ENCODE peak calls at places on chromosomes 1 and 21, in six cellular contexts. One of them, this sample, is unnamed.
A peak's percentile ranks its signal among the peaks of the same experiment; 100 is the strongest.

GRCh38 chr1:35807614-35808375 is at the start of gene AGO4:
- DNase-seq in neural progenitor cell: peak; percentile 92
- DNase-seq in CD8-positive, alpha-beta T cell: peak; percentile 22
- DNase-seq in uterus: peak; percentile 41
- DNase-seq in A673: peak; percentile 49
- DNase-seq in keratinocyte: no peak
- DNase-seq in this sample: peak; percentile 89

GRCh38 chr1:89525169-89525855 is 683 bp downstream of the LRRC8B start:
- DNase-seq in A673: peak; percentile 76
- DNase-seq in CD8-positive, alpha-beta T cell: peak; percentile 16
- DNase-seq in uterus: peak; percentile 20
- DNase-seq in keratinocyte: no peak
- DNase-seq in neural progenitor cell: peak; percentile 54
- DNase-seq in this sample: peak; percentile 67

GRCh38 chr1:175270361-175270760 is 77.8 kb upstream of the KIAA0040 start:
- DNase-seq in A673: no peak
- DNase-seq in uterus: no peak
- DNase-seq in keratinocyte: no peak
- DNase-seq in CD8-positive, alpha-beta T cell: no peak
- DNase-seq in neural progenitor cell: no peak
- DNase-seq in this sample: no peak

GRCh38 chr1:67771776-67772175 is 61.5 kb downstream of the GNG12 start:
- DNase-seq in neural progenitor cell: no peak
- DNase-seq in A673: peak; percentile 34
- DNase-seq in keratinocyte: no peak
- DNase-seq in uterus: no peak
- DNase-seq in CD8-positive, alpha-beta T cell: no peak
- DNase-seq in this sample: no peak

GRCh38 chr1:14844359-14844758 is 245.9 kb downstream of the KAZN start:
- DNase-seq in neural progenitor cell: no peak
- DNase-seq in A673: no peak
- DNase-seq in uterus: no peak
- DNase-seq in keratinocyte: no peak
- DNase-seq in CD8-positive, alpha-beta T cell: no peak
- DNase-seq in this sample: no peak

GRCh38 chr1:119008483-119009299 is 20.5 kb upstream of the TBX15 start:
- DNase-seq in keratinocyte: no peak
- DNase-seq in neural progenitor cell: peak; percentile 58
- DNase-seq in uterus: no peak
- DNase-seq in A673: peak; percentile 71
- DNase-seq in CD8-positive, alpha-beta T cell: no peak
- DNase-seq in this sample: no peak

GRCh38 chr1:104919188-104919587 is 1169.5 kb downstream of the AMY1C start:
- DNase-seq in A673: no peak
- DNase-seq in neural progenitor cell: no peak
- DNase-seq in keratinocyte: no peak
- DNase-seq in uterus: no peak
- DNase-seq in CD8-positive, alpha-beta T cell: no peak
- DNase-seq in this sample: no peak

GRCh38 chr1:18651727-18652126 is 21.1 kb downstream of the PAX7 start:
- DNase-seq in keratinocyte: no peak
- DNase-seq in neural progenitor cell: peak; percentile 69
- DNase-seq in uterus: no peak
- DNase-seq in CD8-positive, alpha-beta T cell: no peak
- DNase-seq in A673: no peak
- DNase-seq in this sample: no peak

GRCh38 chr1:19559641-19560040 is 74.3 kb upstream of the CAPZB start:
- DNase-seq in neural progenitor cell: no peak
- DNase-seq in uterus: no peak
- DNase-seq in CD8-positive, alpha-beta T cell: no peak
- DNase-seq in keratinocyte: no peak
- DNase-seq in A673: no peak
- DNase-seq in this sample: no peak

GRCh38 chr1:201181726-201182125 is 8.9 kb upstream of the IGFN1 start:
- DNase-seq in keratinocyte: no peak
- DNase-seq in uterus: no peak
- DNase-seq in A673: no peak
- DNase-seq in CD8-positive, alpha-beta T cell: no peak
- DNase-seq in neural progenitor cell: no peak
- DNase-seq in this sample: no peak

GRCh38 chr1:15406911-15407559 is 2.7 kb upstream of the EFHD2 start:
- DNase-seq in CD8-positive, alpha-beta T cell: no peak
- DNase-seq in A673: no peak
- DNase-seq in keratinocyte: no peak
- DNase-seq in uterus: peak; percentile 83
- DNase-seq in neural progenitor cell: no peak
- DNase-seq in this sample: peak; percentile 77

GRCh38 chr1:196317535-196318522 is 290.4 kb downstream of the KCNT2 start:
- DNase-seq in neural progenitor cell: peak; percentile 42
- DNase-seq in CD8-positive, alpha-beta T cell: no peak
- DNase-seq in keratinocyte: no peak
- DNase-seq in uterus: no peak
- DNase-seq in A673: peak; percentile 46
- DNase-seq in this sample: peak; percentile 13

GRCh38 chr1:192936313-192937018 is 122.7 kb downstream of the UCHL5 start:
- DNase-seq in A673: no peak
- DNase-seq in neural progenitor cell: no peak
- DNase-seq in CD8-positive, alpha-beta T cell: no peak
- DNase-seq in keratinocyte: no peak
- DNase-seq in uterus: no peak
- DNase-seq in this sample: no peak

GRCh38 chr1:234885601-234886000 is 243.0 kb downstream of the TOMM20 start:
- DNase-seq in neural progenitor cell: no peak
- DNase-seq in A673: no peak
- DNase-seq in uterus: no peak
- DNase-seq in keratinocyte: no peak
- DNase-seq in CD8-positive, alpha-beta T cell: no peak
- DNase-seq in this sample: peak; percentile 73

GRCh38 chr21:35861656-35862055 is 198.7 kb downstream of the SETD4 start:
- DNase-seq in uterus: no peak
- DNase-seq in keratinocyte: no peak
- DNase-seq in CD8-positive, alpha-beta T cell: no peak
- DNase-seq in A673: no peak
- DNase-seq in neural progenitor cell: no peak
- DNase-seq in this sample: no peak

GRCh38 chr1:13892141-13892670 is 192.2 kb downstream of the PRDM2 start:
- DNase-seq in CD8-positive, alpha-beta T cell: no peak
- DNase-seq in uterus: no peak
- DNase-seq in A673: no peak
- DNase-seq in keratinocyte: no peak
- DNase-seq in neural progenitor cell: peak; percentile 23
- DNase-seq in this sample: no peak

GRCh38 chr1:225474986-225475820 is 47.4 kb upstream of the LBR start:
- DNase-seq in A673: peak; percentile 74
- DNase-seq in keratinocyte: no peak
- DNase-seq in neural progenitor cell: peak; percentile 86
- DNase-seq in uterus: peak; percentile 59
- DNase-seq in CD8-positive, alpha-beta T cell: peak; percentile 70
- DNase-seq in this sample: peak; percentile 86

GRCh38 chr1:176033474-176033873 is 173.6 kb downstream of the COP1 start:
- DNase-seq in neural progenitor cell: no peak
- DNase-seq in keratinocyte: no peak
- DNase-seq in uterus: no peak
- DNase-seq in CD8-positive, alpha-beta T cell: no peak
- DNase-seq in A673: no peak
- DNase-seq in this sample: no peak

GRCh38 chr1:201756411-201756810 is 72.5 kb upstream of the IPO9 start:
- DNase-seq in uterus: no peak
- DNase-seq in CD8-positive, alpha-beta T cell: no peak
- DNase-seq in A673: peak; percentile 31
- DNase-seq in keratinocyte: no peak
- DNase-seq in neural progenitor cell: no peak
- DNase-seq in this sample: no peak

GRCh38 chr1:244435562-244436205 is 16.0 kb downstream of the ADSS2 start:
- DNase-seq in neural progenitor cell: no peak
- DNase-seq in keratinocyte: no peak
- DNase-seq in CD8-positive, alpha-beta T cell: no peak
- DNase-seq in A673: no peak
- DNase-seq in uterus: no peak
- DNase-seq in this sample: no peak

GRCh38 chr21:43306391-43306790 is 120.5 kb downstream of the SIK1 start:
- DNase-seq in uterus: no peak
- DNase-seq in CD8-positive, alpha-beta T cell: no peak
- DNase-seq in neural progenitor cell: no peak
- DNase-seq in keratinocyte: no peak
- DNase-seq in A673: no peak
- DNase-seq in this sample: no peak

GRCh38 chr1:157105988-157106812 is 6.6 kb upstream of the ETV3L start:
- DNase-seq in neural progenitor cell: no peak
- DNase-seq in CD8-positive, alpha-beta T cell: no peak
- DNase-seq in A673: no peak
- DNase-seq in uterus: no peak
- DNase-seq in keratinocyte: no peak
- DNase-seq in this sample: peak; percentile 64

GRCh38 chr21:25911730-25912401 is 177.1 kb downstream of the GABPA start:
- DNase-seq in uterus: no peak
- DNase-seq in neural progenitor cell: no peak
- DNase-seq in CD8-positive, alpha-beta T cell: no peak
- DNase-seq in A673: peak; percentile 48
- DNase-seq in keratinocyte: no peak
- DNase-seq in this sample: peak; percentile 72

DNA sequence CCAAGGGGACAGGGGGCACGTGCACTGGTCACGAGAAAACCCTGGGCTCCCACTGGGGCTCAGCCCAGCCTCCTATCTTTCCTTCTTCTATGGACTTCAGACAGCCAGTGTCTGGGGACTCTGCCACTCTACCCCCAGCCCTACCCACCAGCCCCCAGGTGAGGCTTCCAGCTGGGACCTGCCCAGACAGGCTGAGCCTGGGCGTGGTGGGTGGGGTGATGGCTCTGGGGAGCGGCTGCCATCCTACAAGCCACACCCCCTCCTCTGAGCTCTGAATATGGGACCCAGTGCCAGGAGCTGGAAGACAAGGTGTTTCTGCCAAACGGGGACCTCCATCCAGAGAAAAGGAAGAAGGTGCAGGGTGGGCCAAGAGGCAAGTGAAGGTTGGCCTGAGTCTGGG is 8.0 kb upstream of the SFN start:
- DNase-seq in CD8-positive, alpha-beta T cell: no peak
- DNase-seq in A673: no peak
- DNase-seq in uterus: no peak
- DNase-seq in keratinocyte: no peak
- DNase-seq in neural progenitor cell: no peak
- DNase-seq in this sample: no peak
- H3K27ac ChIP-seq in CD8-positive, alpha-beta T cell: no peak overlapping the region
- H3K27ac ChIP-seq in A673: no peak overlapping the region
- H3K27ac ChIP-seq in uterus: no peak overlapping the region
- H3K27ac ChIP-seq in keratinocyte: peak overlapping the region; percentile 100
- H3K27ac ChIP-seq in neural progenitor cell: no peak overlapping the region
- H3K27ac ChIP-seq in this sample: no peak overlapping the region

GRCh38 chr1:54324031-54324654 is 82.1 kb downstream of the SSBP3 start:
- DNase-seq in keratinocyte: peak; percentile 63
- DNase-seq in A673: no peak
- DNase-seq in uterus: peak; percentile 61
- DNase-seq in neural progenitor cell: peak; percentile 55
- DNase-seq in CD8-positive, alpha-beta T cell: no peak
- DNase-seq in this sample: peak; percentile 72

GRCh38 chr1:54326577-54327385 is 79.4 kb downstream of the SSBP3 start:
- DNase-seq in uterus: no peak
- DNase-seq in keratinocyte: no peak
- DNase-seq in neural progenitor cell: no peak
- DNase-seq in A673: no peak
- DNase-seq in CD8-positive, alpha-beta T cell: no peak
- DNase-seq in this sample: no peak

GRCh38 chr1:54324750-54325704 is 81.2 kb downstream of the SSBP3 start:
- DNase-seq in A673: no peak
- DNase-seq in uterus: peak; percentile 82
- DNase-seq in neural progenitor cell: no peak
- DNase-seq in keratinocyte: no peak
- DNase-seq in CD8-positive, alpha-beta T cell: no peak
- DNase-seq in this sample: peak; percentile 71

GRCh38 chr1:54327386-54328116 is 78.6 kb downstream of the SSBP3 start:
- DNase-seq in A673: no peak
- DNase-seq in neural progenitor cell: no peak
- DNase-seq in keratinocyte: no peak
- DNase-seq in CD8-positive, alpha-beta T cell: no peak
- DNase-seq in uterus: no peak
- DNase-seq in this sample: no peak

GRCh38 chr1:54325705-54326461 is 80.3 kb downstream of the SSBP3 start:
- DNase-seq in neural progenitor cell: no peak
- DNase-seq in keratinocyte: no peak
- DNase-seq in CD8-positive, alpha-beta T cell: no peak
- DNase-seq in A673: no peak
- DNase-seq in uterus: no peak
- DNase-seq in this sample: no peak
- H3K4me1 ChIP-seq in neural progenitor cell: peaks cover 74% of the 10 kb centered on the region
- H3K4me1 ChIP-seq in keratinocyte: peaks cover 57% of the 10 kb centered on the region
- H3K4me1 ChIP-seq in CD8-positive, alpha-beta T cell: peaks cover 37% of the 10 kb centered on the region
- H3K4me1 ChIP-seq in A673: peaks cover 40% of the 10 kb centered on the region
- H3K4me1 ChIP-seq in uterus: peaks cover 59% of the 10 kb centered on the region
- H3K4me1 ChIP-seq in this sample: peaks cover 41% of the 10 kb centered on the region

DNA sequence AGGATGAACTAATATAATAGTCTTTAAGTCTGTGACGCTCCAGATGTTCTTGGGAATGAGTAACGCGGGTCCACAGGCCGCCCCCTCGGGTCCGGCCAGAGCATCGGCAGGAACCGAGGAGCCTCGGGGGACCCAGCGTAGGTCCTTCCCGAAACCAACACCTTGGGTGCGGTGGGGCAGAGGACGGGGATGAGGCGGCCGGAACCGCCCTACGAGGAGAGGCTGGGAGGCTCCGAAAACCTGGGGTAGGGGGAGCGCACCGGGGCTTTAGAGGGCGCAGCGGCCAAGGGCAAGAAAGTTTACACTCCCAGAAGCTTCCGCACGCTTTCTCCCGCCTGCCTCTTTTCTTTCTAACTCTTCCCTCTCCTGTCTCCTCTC is 7.1 kb downstream of the DMRTA2 start:
- DNase-seq in uterus: no peak
- DNase-seq in keratinocyte: no peak
- DNase-seq in neural progenitor cell: peak; percentile 9
- DNase-seq in CD8-positive, alpha-beta T cell: no peak
- DNase-seq in A673: no peak
- DNase-seq in this sample: no peak
- H3K4me3 ChIP-seq in uterus: no peak overlapping the region
- H3K4me3 ChIP-seq in keratinocyte: no peak overlapping the region
- H3K4me3 ChIP-seq in neural progenitor cell: peak overlapping the region; percentile 24
- H3K4me3 ChIP-seq in CD8-positive, alpha-beta T cell: no peak overlapping the region
- H3K4me3 ChIP-seq in A673: no peak overlapping the region
- H3K4me3 ChIP-seq in this sample: no peak overlapping the region

DNA sequence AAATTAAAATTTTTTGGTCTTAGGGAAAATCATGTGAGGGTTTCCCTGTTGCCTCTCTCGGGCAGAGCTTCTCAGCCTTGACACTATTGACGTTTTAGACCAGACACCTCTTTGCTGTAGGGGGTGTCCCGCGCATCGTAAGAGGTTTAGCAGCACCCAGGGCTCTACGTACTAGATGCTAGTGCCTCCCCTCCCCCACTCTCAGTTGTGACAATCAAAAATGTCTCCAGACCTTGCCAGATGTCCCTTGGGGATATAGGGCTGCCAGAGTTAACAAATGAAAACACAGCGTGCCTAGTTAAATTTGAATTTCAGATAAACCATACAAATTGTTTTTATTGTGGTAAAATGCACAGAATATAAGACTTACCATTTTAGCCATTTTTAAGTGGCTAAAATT is 293.3 kb downstream of the DISC1 start:
- DNase-seq in neural progenitor cell: peak; percentile 29
- DNase-seq in keratinocyte: no peak
- DNase-seq in A673: peak; percentile 54
- DNase-seq in uterus: no peak
- DNase-seq in CD8-positive, alpha-beta T cell: peak; percentile 3
- DNase-seq in this sample: no peak
- H3K27ac ChIP-seq in neural progenitor cell: no peak overlapping the region
- H3K27ac ChIP-seq in keratinocyte: no peak overlapping the region
- H3K27ac ChIP-seq in A673: no peak overlapping the region
- H3K27ac ChIP-seq in uterus: no peak overlapping the region
- H3K27ac ChIP-seq in CD8-positive, alpha-beta T cell: peak overlapping the region; percentile 3
- H3K27ac ChIP-seq in this sample: peak overlapping the region; percentile 79